ENCODE peak calls at places on chromosomes 6 and 20, in five cellular contexts. A is mammary epithelial cell; M is tibial nerve; Z is CD8-positive, alpha-beta T cell; K is MM.1S. G is an unnamed sample.

GRCh38 chr6:30819287-30819917 is 64.9 kb upstream of the DDR1 start:
- DNase-seq in A (peak; percentile 88), M (no peak), Z (no peak), K (no peak), G (no peak)

GRCh38 chr6:71279321-71279720 is 9.3 kb upstream of the OGFRL1 start:
- DNase-seq in A (no peak), M (no peak), Z (no peak), K (no peak), G (no peak)

GRCh38 chr6:3888153-3888957 is 39.2 kb downstream of the FAM50B start:
- DNase-seq in A (no peak), M (peak; percentile 48), Z (no peak), K (no peak), G (no peak)

GRCh38 chr6:45301348-45302142 is 26.6 kb upstream of the RUNX2 start:
- DNase-seq in A (no peak), M (no peak), Z (no peak), K (no peak), G (no peak)

GRCh38 chr6:93124226-93124625 is 295.1 kb downstream of the EPHA7 start:
- DNase-seq in A (no peak), M (no peak), Z (no peak), K (no peak), G (no peak)

GRCh38 chr6:71349395-71349794 is 60.8 kb downstream of the OGFRL1 start:
- DNase-seq in A (no peak), M (no peak), Z (no peak), K (peak; percentile 39), G (no peak)

GRCh38 chr6:84082693-84083265 is 49.2 kb downstream of the MRAP2 start:
- DNase-seq in A (no peak), M (no peak), Z (no peak), K (no peak), G (no peak)

GRCh38 chr6:142246960-142247359 is 54.8 kb upstream of the ADGRG6 start:
- DNase-seq in A (no peak), M (no peak), Z (no peak), K (no peak), G (no peak)

GRCh38 chr6:89299451-89299850 is 15.6 kb downstream of the GABRR2 start:
- DNase-seq in A (no peak), M (no peak), Z (no peak), K (no peak), G (peak; percentile 23)

GRCh38 chr6:20564269-20564668 is 30.0 kb downstream of the CDKAL1 start:
- DNase-seq in A (no peak), M (no peak), Z (no peak), K (peak; percentile 26), G (no peak)

GRCh38 chr20:35831029-35831428 is 59.2 kb downstream of the PHF20 start:
- DNase-seq in A (peak; percentile 49), M (no peak), Z (no peak), K (no peak), G (peak; percentile 85)

GRCh38 chr6:39666706-39667489 is 58.3 kb downstream of the KIF6 start:
- DNase-seq in A (no peak), M (no peak), Z (no peak), K (no peak), G (no peak)

GRCh38 chr6:129863664-129864063 is 2.5 kb upstream of the TMEM244 start:
- DNase-seq in A (peak; percentile 88), M (no peak), Z (no peak), K (no peak), G (peak; percentile 69)

GRCh38 chr6:90277301-90278011 is 19.2 kb downstream of the BACH2 start:
- DNase-seq in A (no peak), M (no peak), Z (no peak), K (no peak), G (no peak)

GRCh38 chr6:127186889-127187288 is 68.4 kb downstream of the RSPO3 start:
- DNase-seq in A (peak; percentile 24), M (peak; percentile 53), Z (peak; percentile 33), K (peak; percentile 34), G (peak; percentile 19)

GRCh38 chr6:121055572-121056163 is 278.6 kb downstream of the TBC1D32 start:
- DNase-seq in A (peak; percentile 40), M (no peak), Z (no peak), K (peak; percentile 21), G (no peak)

GRCh38 chr6:28496099-28496779 is 19.4 kb downstream of the GPX6 start:
- DNase-seq in A (no peak), M (no peak), Z (no peak), K (no peak), G (no peak)

GRCh38 chr6:77466055-77467028 is 3.1 kb upstream of the HTR1B start:
- DNase-seq in A (peak; percentile 61), M (no peak), Z (no peak), K (peak; percentile 73), G (peak; percentile 68)

GRCh38 chr6:111793711-111794111 is 79.5 kb downstream of the FYN start:
- DNase-seq in A (no peak), M (no peak), Z (peak; percentile 73), K (no peak), G (no peak)

GRCh38 chr6:17935188-17936149 is 52.0 kb downstream of the KIF13A start:
- DNase-seq in A (no peak), M (no peak), Z (no peak), K (no peak), G (no peak)

GRCh38 chr6:155388546-155388945 is 67.1 kb downstream of the NOX3 start:
- DNase-seq in A (no peak), M (no peak), Z (no peak), K (no peak), G (no peak)

GRCh38 chr6:146146836-146147235 is 118.0 kb downstream of the GRM1 start:
- DNase-seq in A (no peak), M (no peak), Z (no peak), K (no peak), G (no peak)

GRCh38 chr20:53736757-53737403 is 143.2 kb upstream of the ZNF217 start:
- DNase-seq in A (peak; percentile 57), M (no peak), Z (no peak), K (peak; percentile 52), G (no peak)

GRCh38 chr20:10508468-10509251 is 73.6 kb downstream of the SLX4IP start:
- DNase-seq in A (no peak), M (no peak), Z (no peak), K (no peak), G (peak; percentile 16)

GRCh38 chr20:34328928-34329677 is 25.9 kb upstream of the AHCY start:
- DNase-seq in A (no peak), M (no peak), Z (no peak), K (no peak), G (no peak)

GRCh38 chr6:54860739-54861138 is 14.2 kb downstream of the FAM83B start:
- DNase-seq in A (peak; percentile 78), M (no peak), Z (no peak), K (no peak), G (no peak)

GRCh38 chr6:582370-582769 is 74.5 kb downstream of the HUS1B start:
- DNase-seq in A (no peak), M (no peak), Z (no peak), K (no peak), G (no peak)

GRCh38 chr20:13772529-13772928 is 12.2 kb downstream of the ESF1 start:
- DNase-seq in A (no peak), M (no peak), Z (no peak), K (no peak), G (no peak)

GRCh38 chr6:34378470-34378869 is 14.0 kb downstream of the NUDT3 start:
- DNase-seq in A (no peak), M (no peak), Z (no peak), K (no peak), G (no peak)

GRCh38 chr6:7647504-7647903 is 57.5 kb downstream of the SNRNP48 start:
- DNase-seq in A (no peak), M (no peak), Z (no peak), K (peak; percentile 79), G (no peak)

GRCh38 chr6:63936399-63936798 is 300.8 kb downstream of the PHF3 start:
- DNase-seq in A (no peak), M (no peak), Z (no peak), K (no peak), G (no peak)

GRCh38 chr6:139431602-139431956 is 57.1 kb upstream of the CITED2 start:
- DNase-seq in A (no peak), M (no peak), Z (no peak), K (no peak), G (no peak)

GRCh38 chr6:139436521-139437348 is 62.3 kb upstream of the CITED2 start:
- DNase-seq in A (peak; percentile 74), M (no peak), Z (no peak), K (no peak), G (no peak)

GRCh38 chr6:139429559-139430150 is 55.2 kb upstream of the CITED2 start:
- DNase-seq in A (no peak), M (no peak), Z (no peak), K (no peak), G (no peak)

GRCh38 chr6:139430897-139431601 is 56.6 kb upstream of the CITED2 start:
- DNase-seq in A (no peak), M (no peak), Z (no peak), K (no peak), G (no peak)

GRCh38 chr6:139433647-139434419 is 59.4 kb upstream of the CITED2 start:
- DNase-seq in A (no peak), M (no peak), Z (no peak), K (no peak), G (no peak)
- H3K4me3 ChIP-seq in A (no peak overlapping the region), M (no peak overlapping the region), Z (no peak overlapping the region), K (no peak overlapping the region), G (no peak overlapping the region)

GRCh38 chr6:53593001-53593488 is 48.1 kb upstream of the GCLC start:
- DNase-seq in A (peak; percentile 74), M (no peak), Z (no peak), K (no peak), G (no peak)
- H3K36me3 ChIP-seq in A (no peaks in the 10 kb centered on the region), M (no peaks in the 10 kb centered on the region), Z (no peaks in the 10 kb centered on the region), K (no peaks in the 10 kb centered on the region), G (no peaks in the 10 kb centered on the region)

GRCh38 chr6:29776684-29777083 is 50.9 kb upstream of the HLA-G start:
- DNase-seq in A (no peak), M (no peak), Z (no peak), K (no peak), G (no peak)
- H3K27me3 ChIP-seq in A (no peaks in the 10 kb centered on the region), M (peaks cover 7% of the 10 kb centered on the region), Z (no peaks in the 10 kb centered on the region), K (no peaks in the 10 kb centered on the region), G (no peaks in the 10 kb centered on the region)

GRCh38 chr6:100472674-100473073 is 8.0 kb upstream of the SIM1 start:
- DNase-seq in A (peak; percentile 90), M (no peak), Z (no peak), K (peak; percentile 93), G (peak; percentile 49)

GRCh38 chr6:100475554-100476325 is 11.0 kb upstream of the SIM1 start:
- DNase-seq in A (peak; percentile 33), M (no peak), Z (no peak), K (peak; percentile 79), G (peak; percentile 58)

GRCh38 chr6:100470721-100471120 is 6.0 kb upstream of the SIM1 start:
- DNase-seq in A (no peak), M (no peak), Z (no peak), K (no peak), G (no peak)

GRCh38 chr6:100468966-100469859 is 4.5 kb upstream of the SIM1 start:
- DNase-seq in A (no peak), M (no peak), Z (no peak), K (no peak), G (no peak)

GRCh38 chr6:100473182-100473581 is 8.5 kb upstream of the SIM1 start:
- DNase-seq in A (no peak), M (no peak), Z (no peak), K (no peak), G (no peak)
- H3K4me3 ChIP-seq in A (no peak overlapping the region), M (no peak overlapping the region), Z (no peak overlapping the region), K (no peak overlapping the region), G (no peak overlapping the region)